ENCODE peak calls at places on chromosome 21, in ten cellular contexts. K is testis; R is OCI-LY7; P is left lung; Q is thoracic aorta; U is CD8-positive, alpha-beta T cell; Z is tibial artery; H is suprapubic skin; X is stomach; O is right lobe of liver. Y is an unnamed sample.

GRCh38 chr21:42532466-42533181 is 19.0 kb downstream of the SLC37A1 start:
- DNase-seq in K (peak; percentile 33), R (peak; percentile 84), P (no peak), Q (peak; percentile 28), U (no peak), Z (peak; percentile 84), H (peak; percentile 75), X (peak; percentile 78), O (peak; percentile 51), Y (peak; percentile 50)

GRCh38 chr21:41396452-41397107 is 29.5 kb upstream of the MX1 start:
- DNase-seq in K (peak; percentile 78), R (no peak), P (peak; percentile 87), Q (no peak), U (no peak), Z (peak; percentile 59), H (no peak), X (peak; percentile 58), O (no peak), Y (no peak)

GRCh38 chr21:15552914-15553491 is 176.8 kb upstream of the USP25 start:
- DNase-seq in K (no peak), R (peak; percentile 23), P (no peak), Q (no peak), U (no peak), Z (no peak), H (no peak), X (no peak), O (no peak), Y (no peak)

GRCh38 chr21:32281531-32281930 is 2.7 kb upstream of the MIS18A start:
- DNase-seq in K (no peak), R (no peak), P (no peak), Q (no peak), U (no peak), Z (no peak), H (no peak), X (no peak), O (no peak), Y (no peak)

GRCh38 chr21:38356898-38357297 is 100.1 kb downstream of the KCNJ15 start:
- DNase-seq in K (no peak), R (no peak), P (no peak), Q (no peak), U (no peak), Z (no peak), H (no peak), X (no peak), O (no peak), Y (no peak)

GRCh38 chr21:44353200-44353970 is at the start of gene TRPM2:
- DNase-seq in K (no peak), R (peak; percentile 73), P (peak; percentile 89), Q (no peak), U (peak; percentile 13), Z (peak; percentile 50), H (peak; percentile 64), X (peak; percentile 40), O (peak; percentile 78), Y (no peak)

GRCh38 chr21:38229260-38229877 is 27.4 kb upstream of the KCNJ15 start:
- DNase-seq in K (no peak), R (peak; percentile 16), P (no peak), Q (no peak), U (no peak), Z (no peak), H (no peak), X (no peak), O (no peak), Y (peak; percentile 12)

GRCh38 chr21:42505090-42505726 is 8.4 kb upstream of the SLC37A1 start:
- DNase-seq in K (no peak), R (peak; percentile 65), P (no peak), Q (no peak), U (no peak), Z (no peak), H (no peak), X (no peak), O (no peak), Y (no peak)

GRCh38 chr21:43889055-43889454 is 24.0 kb downstream of the AGPAT3 start:
- DNase-seq in K (no peak), R (no peak), P (no peak), Q (no peak), U (no peak), Z (no peak), H (no peak), X (no peak), O (no peak), Y (no peak)

GRCh38 chr21:31282095-31282709 is 61.9 kb downstream of the TIAM1 start:
- DNase-seq in K (peak; percentile 74), R (no peak), P (no peak), Q (no peak), U (no peak), Z (no peak), H (no peak), X (peak; percentile 37), O (no peak), Y (no peak)

GRCh38 chr21:14850394-14850793 is 214.4 kb downstream of the NRIP1 start:
- DNase-seq in K (no peak), R (no peak), P (no peak), Q (no peak), U (no peak), Z (no peak), H (no peak), X (no peak), O (no peak), Y (no peak)

GRCh38 chr21:8992731-8993174 is 1528.6 kb upstream of the TPTE start:
- DNase-seq in K (no peak), R (no peak), P (peak; percentile 85), Q (no peak), U (no peak), Z (no peak), H (no peak), X (no peak), O (peak; percentile 32), Y (no peak)

GRCh38 chr21:41411449-41412089 is 14.5 kb upstream of the MX1 start:
- DNase-seq in K (peak; percentile 18), R (peak; percentile 43), P (no peak), Q (no peak), U (peak; percentile 24), Z (no peak), H (no peak), X (peak; percentile 74), O (no peak), Y (no peak)

GRCh38 chr21:18030248-18030647 is 211.1 kb upstream of the C21orf91 start:
- DNase-seq in K (no peak), R (no peak), P (no peak), Q (no peak), U (no peak), Z (no peak), H (no peak), X (no peak), O (no peak), Y (no peak)

GRCh38 chr21:30014883-30015282 is 75.1 kb upstream of the GRIK1 start:
- DNase-seq in K (no peak), R (no peak), P (no peak), Q (no peak), U (no peak), Z (no peak), H (no peak), X (no peak), O (no peak), Y (no peak)

GRCh38 chr21:32270748-32271147 is 8.1 kb downstream of the MIS18A start:
- DNase-seq in K (no peak), R (no peak), P (no peak), Q (no peak), U (no peak), Z (no peak), H (no peak), X (no peak), O (no peak), Y (no peak)

DNA sequence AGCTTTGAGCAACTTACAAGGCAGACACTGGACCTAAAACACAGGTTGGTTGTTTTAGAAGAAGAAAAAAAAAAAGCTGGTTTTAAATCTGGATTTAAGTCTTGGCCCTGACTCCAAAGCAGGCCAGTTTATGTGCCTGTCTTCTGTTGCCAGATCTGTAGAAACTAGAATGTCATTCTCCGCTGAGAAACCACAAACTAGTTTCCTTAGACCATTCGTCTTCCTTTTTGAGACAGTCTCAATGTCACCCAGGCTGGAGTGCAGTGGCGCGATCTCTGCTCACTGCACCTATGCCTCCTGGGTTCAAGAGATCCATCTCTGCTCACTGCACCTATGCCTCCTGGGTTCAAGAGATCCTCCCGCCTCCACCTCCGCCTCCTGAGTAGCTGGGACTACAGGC is 33.9 kb downstream of the APP start:
- DNase-seq in K (no peak), R (no peak), P (no peak), Q (no peak), U (no peak), Z (no peak), H (no peak), X (no peak), O (no peak), Y (no peak)
- H3K27ac ChIP-seq in K (no peak overlapping the region), R (no peak overlapping the region), P (no peak overlapping the region), Q (no peak overlapping the region), U (no peak overlapping the region), Z (no peak overlapping the region), H (no peak overlapping the region), X (no peak overlapping the region), O (no peak overlapping the region), Y (no peak overlapping the region)

DNA sequence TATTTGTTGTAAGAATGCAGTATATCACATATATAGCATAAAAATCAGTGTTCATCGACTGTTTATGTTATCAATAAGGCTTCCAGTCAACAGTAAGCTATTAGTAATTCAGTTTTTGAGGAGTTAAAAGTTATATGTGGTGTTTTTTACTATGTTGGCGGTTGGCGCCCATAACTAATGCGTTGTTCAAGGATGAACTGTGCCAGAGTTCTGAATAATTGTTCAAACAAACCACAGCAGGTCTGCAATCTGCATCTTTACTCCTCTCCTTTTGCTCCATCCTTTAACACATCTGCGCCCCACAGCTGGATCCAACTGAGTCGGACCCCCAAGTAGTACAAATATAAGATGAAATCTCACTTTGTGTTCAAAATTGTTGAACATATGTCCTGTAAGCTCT is 836.1 kb downstream of the LTN1 start:
- DNase-seq in K (no peak), R (no peak), P (no peak), Q (no peak), U (no peak), Z (no peak), H (no peak), X (no peak), O (no peak), Y (no peak)
- H3K4me3 ChIP-seq in K (no peak overlapping the region), R (no peak overlapping the region), P (no peak overlapping the region), Q (no peak overlapping the region), U (no peak overlapping the region), Z (no peak overlapping the region), H (no peak overlapping the region), X (no peak overlapping the region), O (no peak overlapping the region), Y (no peak overlapping the region)

DNA sequence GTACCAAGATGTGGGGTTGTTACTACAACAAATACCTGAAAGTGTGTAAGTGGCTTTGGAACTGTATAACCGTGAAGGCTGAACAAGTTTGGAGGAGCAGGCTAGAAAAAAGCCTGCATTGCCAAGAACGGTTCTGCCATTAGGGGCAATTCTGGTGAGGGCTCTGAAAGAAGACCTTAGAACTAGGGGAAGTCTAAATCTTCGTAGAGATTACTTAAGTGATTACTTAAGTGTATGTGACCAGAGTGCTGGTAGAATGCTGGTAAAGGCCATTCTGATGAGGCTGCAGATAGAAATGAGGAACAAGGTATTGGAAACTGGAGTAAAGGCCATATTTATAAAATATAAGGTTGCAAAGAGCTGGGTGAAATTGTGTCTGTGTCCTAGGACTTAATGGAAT is 158.0 kb downstream of the CLIC6 start:
- DNase-seq in K (no peak), R (no peak), P (no peak), Q (no peak), U (no peak), Z (no peak), H (no peak), X (no peak), O (no peak), Y (no peak)
- H3K36me3 ChIP-seq in K (no peaks in the 10 kb centered on the region), R (peaks cover 83% of the 10 kb centered on the region), P (no peaks in the 10 kb centered on the region), Q (no peaks in the 10 kb centered on the region), U (peaks cover 35% of the 10 kb centered on the region), Z (peaks cover 45% of the 10 kb centered on the region), H (peaks cover 24% of the 10 kb centered on the region), X (peaks cover 39% of the 10 kb centered on the region), O (no peaks in the 10 kb centered on the region), Y (peaks cover 83% of the 10 kb centered on the region)

GRCh38 chr21:46116189-46116845 is 18.4 kb downstream of the COL6A2 start:
- DNase-seq in K (peak; percentile 3), R (no peak), P (peak; percentile 74), Q (no peak), U (no peak), Z (peak; percentile 19), H (peak; percentile 59), X (no peak), O (no peak), Y (no peak)
- H3K27ac ChIP-seq in K (no peak overlapping the region), R (no peak overlapping the region), P (no peak overlapping the region), Q (no peak overlapping the region), U (no peak overlapping the region), Z (peak overlapping the region; percentile 8), H (no peak overlapping the region), X (no peak overlapping the region), O (no peak overlapping the region), Y (no peak overlapping the region)

Y was measured in SJCRH30.